ENCODE peak calls at places on chromosomes 12 and 14, in nine cellular contexts. T is brain microvascular endothelial cell; A is NCI-H1417; Q is activated CD4-positive, alpha-beta memory T cell treated with anti-CD3 and anti-CD28 coated beads for 36 hours; D is lower leg skin; R is nucleus accumbens; M is OCI-M1; B is T follicular helper cell; N is fibroblast of the conjunctiva. F is an unnamed sample.

GRCh38 chr12:118188690-118189371 is 52.9 kb downstream of the PEBP1 start:
- DNase-seq in T (peak), A (peak), Q (no peak), D (no peak), R (peak), M (no peak), B (no peak), N (peak), F (peak)

GRCh38 chr12:24562761-24563392 is 386.0 kb downstream of the BCAT1 start:
- DNase-seq in T (peak), A (peak), Q (no peak), D (peak), R (no peak), M (no peak), B (no peak), N (no peak), F (peak)

GRCh38 chr12:31958601-31959000 is 614 bp upstream of the RESF1 start:
- DNase-seq in T (no peak), A (peak), Q (no peak), D (no peak), R (no peak), M (no peak), B (no peak), N (no peak), F (no peak)

GRCh38 chr14:68137704-68138619 is 318.4 kb downstream of the RAD51B start:
- DNase-seq in T (peak), A (no peak), Q (peak), D (peak), R (peak), M (peak), B (no peak), N (peak), F (no peak)

GRCh38 chr14:60064491-60065072 is 27.1 kb upstream of the PCNX4 start:
- DNase-seq in T (no peak), A (no peak), Q (no peak), D (no peak), R (no peak), M (peak), B (no peak), N (peak), F (no peak)

GRCh38 chr14:83342590-83342989 is 1808.9 kb upstream of the SEL1L start:
- DNase-seq in T (no peak), A (no peak), Q (no peak), D (peak), R (no peak), M (no peak), B (no peak), N (peak), F (no peak)

GRCh38 chr14:31943217-31943616 is 133.9 kb upstream of the ARHGAP5 start:
- DNase-seq in T (no peak), A (no peak), Q (no peak), D (no peak), R (no peak), M (no peak), B (no peak), N (no peak), F (no peak)

GRCh38 chr14:72685456-72685855 is 208.4 kb downstream of the DPF3 start:
- DNase-seq in T (no peak), A (no peak), Q (no peak), D (no peak), R (no peak), M (no peak), B (no peak), N (no peak), F (no peak)

GRCh38 chr14:104551851-104552737 is 27.5 kb upstream of the C14orf180 start:
- DNase-seq in T (no peak), A (no peak), Q (no peak), D (peak), R (no peak), M (no peak), B (no peak), N (no peak), F (peak)

GRCh38 chr12:58405363-58405762 is 464.0 kb downstream of the ATP23 start:
- DNase-seq in T (no peak), A (no peak), Q (no peak), D (no peak), R (no peak), M (no peak), B (no peak), N (no peak), F (no peak)

GRCh38 chr14:64509036-64509435 is 4.5 kb downstream of the ZBTB1 start:
- DNase-seq in T (no peak), A (no peak), Q (no peak), D (no peak), R (no peak), M (no peak), B (no peak), N (no peak), F (no peak)

GRCh38 chr12:115407036-115407435 is 723.1 kb upstream of the TBX3 start:
- DNase-seq in T (no peak), A (peak), Q (no peak), D (no peak), R (no peak), M (no peak), B (no peak), N (no peak), F (no peak)

GRCh38 chr12:2231956-2232355 is 179.2 kb downstream of the CACNA1C start:
- DNase-seq in T (no peak), A (no peak), Q (no peak), D (no peak), R (no peak), M (no peak), B (no peak), N (no peak), F (no peak)

GRCh38 chr12:116919247-116919671 is 8.5 kb downstream of the FBXW8 start:
- DNase-seq in T (no peak), A (peak), Q (no peak), D (no peak), R (no peak), M (peak), B (no peak), N (no peak), F (peak)

GRCh38 chr12:110765144-110765543 is 22.5 kb upstream of the PPP1CC start:
- DNase-seq in T (no peak), A (peak), Q (no peak), D (no peak), R (no peak), M (no peak), B (no peak), N (no peak), F (no peak)

GRCh38 chr14:24095196-24096068 is 1.3 kb downstream of the PCK2 start:
- DNase-seq in T (no peak), A (peak), Q (peak), D (peak), R (no peak), M (peak), B (no peak), N (peak), F (no peak)

GRCh38 chr12:70507442-70507841 is 129.8 kb downstream of the PTPRB start:
- DNase-seq in T (peak), A (no peak), Q (no peak), D (no peak), R (no peak), M (peak), B (no peak), N (no peak), F (no peak)

GRCh38 chr14:93648440-93649168 is 139.7 kb downstream of the PRIMA1 start:
- DNase-seq in T (peak), A (peak), Q (peak), D (no peak), R (no peak), M (peak), B (no peak), N (no peak), F (no peak)

GRCh38 chr14:23209651-23210423 is 26.4 kb upstream of the SLC7A8 start:
- DNase-seq in T (no peak), A (no peak), Q (no peak), D (no peak), R (no peak), M (no peak), B (no peak), N (peak), F (no peak)

GRCh38 chr14:49879683-49880204 is 13.1 kb upstream of the ARF6 start:
- DNase-seq in T (peak), A (peak), Q (peak), D (no peak), R (no peak), M (peak), B (peak), N (peak), F (no peak)

GRCh38 chr12:49126852-49127763 is 4.1 kb downstream of the TUBA1B start:
- DNase-seq in T (no peak), A (no peak), Q (no peak), D (no peak), R (no peak), M (peak), B (no peak), N (no peak), F (no peak)

GRCh38 chr12:74337951-74338350 is 199.7 kb upstream of the ATXN7L3B start:
- DNase-seq in T (peak), A (no peak), Q (no peak), D (no peak), R (no peak), M (no peak), B (no peak), N (no peak), F (no peak)

GRCh38 chr14:90005939-90006530 is 50.3 kb downstream of the TDP1 start:
- DNase-seq in T (no peak), A (no peak), Q (no peak), D (no peak), R (no peak), M (peak), B (no peak), N (no peak), F (no peak)